ENCODE peak calls at places on chromosomes 11 and 22, in eight cellular contexts. H, S, Y, L, W, Q, U and V are unnamed samples.

GRCh38 chr11:73315288-73316020 is 7.4 kb downstream of the ARHGEF17 start:
- DNase-seq in Q (no peak), Y (no peak), U (peak; percentile 73), W (no peak), S (no peak), H (peak; percentile 44), L (no peak), V (no peak)

GRCh38 chr22:19876314-19876940 is 21.8 kb upstream of the GNB1L start:
- DNase-seq in Q (no peak), U (peak; percentile 16), S (no peak), H (no peak), L (peak; percentile 19), W (no peak), Y (no peak), V (no peak)

GRCh38 chr22:47631571-47632102 is 869.2 kb downstream of the TBC1D22A start:
- DNase-seq in Y (no peak), Q (no peak), W (no peak), L (no peak), U (no peak), S (no peak), H (no peak), V (no peak)

GRCh38 chr11:70501933-70502540 is 103.7 kb downstream of the CTTN start:
- DNase-seq in Q (no peak), L (no peak), H (no peak), Y (no peak), W (no peak), S (no peak), U (no peak), V (no peak)

GRCh38 chr11:92284107-92284506 is 59.5 kb downstream of the FAT3 start:
- DNase-seq in W (no peak), Y (no peak), Q (no peak), L (no peak), U (no peak), S (no peak), H (no peak), V (no peak)

GRCh38 chr11:45285931-45286632 is at the start of gene SYT13:
- DNase-seq in L (no peak), Q (peak; percentile 62), S (no peak), W (no peak), Y (no peak), U (no peak), H (peak; percentile 13), V (no peak)

GRCh38 chr11:79045018-79045787 is 395.6 kb downstream of the TENM4 start:
- DNase-seq in Y (no peak), U (no peak), H (no peak), W (no peak), Q (no peak), L (no peak), S (no peak), V (no peak)

GRCh38 chr11:130781906-130782305 is 134.4 kb downstream of the SNX19 start:
- DNase-seq in L (no peak), Y (peak; percentile 44), W (no peak), S (peak; percentile 76), Q (peak; percentile 9), H (peak; percentile 83), U (no peak), V (no peak)

GRCh38 chr22:43974028-43974545 is 18.8 kb downstream of the SAMM50 start:
- DNase-seq in S (no peak), L (no peak), Q (no peak), U (no peak), W (no peak), H (no peak), Y (no peak), V (no peak)

GRCh38 chr11:64284962-64285884 is at the start of gene GPR137:
- DNase-seq in S (peak; percentile 79), U (peak; percentile 89), W (peak; percentile 97), Q (peak; percentile 79), H (peak; percentile 61), Y (peak; percentile 64), L (peak; percentile 94), V (peak; percentile 94)

GRCh38 chr11:100672483-100673038 is 14.5 kb upstream of the ARHGAP42 start:
- DNase-seq in Y (no peak), H (peak; percentile 33), L (no peak), U (no peak), W (no peak), Q (no peak), S (no peak), V (no peak)

GRCh38 chr11:32140121-32140520 is 49.2 kb downstream of the RCN1 start:
- DNase-seq in H (no peak), W (no peak), L (no peak), S (no peak), U (no peak), Q (no peak), Y (no peak), V (no peak)

GRCh38 chr11:88569342-88569741 is 231.8 kb upstream of the CTSC start:
- DNase-seq in Y (peak; percentile 16), U (no peak), W (no peak), H (no peak), Q (no peak), L (no peak), S (peak; percentile 16), V (no peak)

GRCh38 chr22:22692707-22693530 is 48.5 kb downstream of the GGTLC2 start:
- DNase-seq in W (peak; percentile 38), Q (peak; percentile 56), U (no peak), S (peak; percentile 17), H (peak; percentile 25), Y (peak; percentile 72), L (peak; percentile 65), V (peak; percentile 70)

GRCh38 chr11:12244156-12244555 is 133.2 kb upstream of the PARVA start:
- DNase-seq in S (no peak), H (no peak), Q (no peak), W (no peak), L (no peak), Y (no peak), U (no peak), V (no peak)

GRCh38 chr11:12177739-12178338 is 67.4 kb downstream of the MICAL2 start:
- DNase-seq in W (no peak), Y (peak; percentile 40), L (no peak), S (no peak), U (no peak), Q (no peak), H (peak; percentile 58), V (no peak)

GRCh38 chr11:58832246-58832645 is 12.3 kb downstream of the GLYATL2 start:
- DNase-seq in Y (no peak), L (no peak), U (no peak), Q (no peak), S (peak; percentile 71), H (peak; percentile 44), W (no peak), V (no peak)

GRCh38 chr11:133598879-133599278 is 66.6 kb upstream of the OPCML start:
- DNase-seq in Q (no peak), Y (no peak), U (no peak), S (no peak), H (no peak), W (no peak), L (no peak), V (no peak)

GRCh38 chr11:104946907-104947306 is 21.5 kb downstream of the CASP4 start:
- DNase-seq in L (no peak), H (peak; percentile 41), U (no peak), W (no peak), Q (peak; percentile 2), Y (peak; percentile 69), S (peak; percentile 48), V (peak; percentile 36)

GRCh38 chr11:19474954-19475811 is 234.4 kb upstream of the E2F8 start:
- DNase-seq in U (no peak), L (no peak), Y (no peak), W (no peak), S (no peak), Q (no peak), H (no peak), V (peak; percentile 67)

GRCh38 chr11:89433278-89433677 is 57.9 kb downstream of the NOX4 start:
- DNase-seq in U (no peak), Q (no peak), L (no peak), W (no peak), S (no peak), Y (no peak), H (no peak), V (no peak)

GRCh38 chr11:95556342-95557151 is 233.0 kb downstream of the FAM76B start:
- DNase-seq in Y (peak; percentile 43), H (peak; percentile 35), Q (no peak), S (peak; percentile 24), L (no peak), W (no peak), U (no peak), V (peak; percentile 26)

DNA sequence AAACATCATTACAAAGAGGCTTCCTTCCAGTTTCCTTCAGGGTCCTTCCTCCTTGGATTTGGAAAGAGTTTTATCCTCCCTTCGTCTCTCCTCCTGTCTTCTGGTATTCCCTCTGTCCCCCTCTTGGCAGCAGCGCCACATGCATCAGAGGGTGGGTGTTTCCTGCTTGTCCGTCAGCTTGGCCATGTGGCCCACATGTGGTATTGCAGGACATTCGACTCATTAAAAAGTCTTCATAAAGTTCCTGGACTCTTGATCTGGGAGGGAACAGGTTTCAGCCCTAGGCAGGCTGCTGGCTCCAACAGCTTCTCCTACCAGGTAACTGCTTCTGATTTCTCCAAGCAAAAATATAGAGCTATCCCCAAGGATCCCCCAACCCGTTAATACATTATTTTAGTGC is 189.8 kb downstream of the CSNK2A3 start:
- DNase-seq in Q (peak; percentile 65), U (no peak), L (no peak), S (no peak), W (no peak), H (no peak), Y (peak; percentile 3), V (no peak)
- TF ChIP-seq CTCF in Q (no peak), U (no peak), L (no peak), S (peak; percentile 17), W (no peak), H (peak; percentile 26), Y (peak; percentile 12), V (no peak)

GRCh38 chr11:898160-898517 is 12.5 kb downstream of the CHID1 start:
- DNase-seq in L (no peak), Q (peak; percentile 36), S (no peak), W (no peak), Y (peak; percentile 41), U (no peak), H (peak; percentile 7), V (no peak)
- TF ChIP-seq CTCF in L (no peak), Q (no peak), S (peak; percentile 34), W (no peak), Y (peak; percentile 37), U (no peak), H (peak; percentile 42), V (peak; percentile 18)

GRCh38 chr11:128906185-128907065 is 15.3 kb downstream of the KCNJ5 start:
- DNase-seq in W (no peak), U (no peak), Y (no peak), Q (no peak), L (no peak), H (no peak), S (no peak), V (no peak)
- TF ChIP-seq CTCF in W (no peak), U (no peak), Y (no peak), Q (no peak), L (no peak), H (no peak), S (no peak), V (no peak)

GRCh38 chr11:8384199-8384821 is 120.6 kb upstream of the LMO1 start:
- DNase-seq in H (peak; percentile 32), L (no peak), Q (no peak), U (peak; percentile 48), W (no peak), S (no peak), Y (peak; percentile 24), V (no peak)
- TF ChIP-seq CTCF in H (no peak), L (no peak), Q (no peak), U (no peak), W (no peak), S (no peak), Y (no peak), V (no peak)

GRCh38 chr11:87463486-87464102 is 425.9 kb downstream of the TMEM135 start:
- DNase-seq in Q (peak; percentile 24), U (no peak), W (no peak), L (no peak), Y (peak; percentile 5), S (peak; percentile 54), H (peak; percentile 29), V (no peak)
- TF ChIP-seq CTCF in Q (no peak), U (no peak), W (no peak), L (no peak), Y (peak; percentile 12), S (peak; percentile 42), H (peak; percentile 36), V (peak; percentile 22)